ENCODE peak calls at places on chromosomes 5 and 9, in six cellular contexts. G, B, L, C, Z and E are unnamed samples.
A peak's percentile ranks its signal among the peaks of the same experiment; 100 is the strongest.

GRCh38 chr5:180084638-180085561 is 13.3 kb upstream of the RNF130 start:
- DNase-seq in G (peak; percentile 19), B (no peak), L (no peak), C (no peak), Z (peak; percentile 22), E (peak; percentile 44)

GRCh38 chr5:38638656-38639055 is 82.2 kb upstream of the LIFR start:
- DNase-seq in G (no peak), B (no peak), L (no peak), C (no peak), Z (no peak), E (no peak)

GRCh38 chr5:41883940-41884339 is 13.7 kb upstream of the OXCT1 start:
- DNase-seq in G (no peak), B (no peak), L (no peak), C (no peak), Z (no peak), E (no peak)

GRCh38 chr5:95620870-95621838 is 1.3 kb downstream of the GPR150 start:
- DNase-seq in G (peak; percentile 7), B (no peak), L (no peak), C (peak; percentile 19), Z (peak; percentile 46), E (no peak)

GRCh38 chr9:36006541-36006940 is 30.2 kb upstream of the RECK start:
- DNase-seq in G (no peak), B (no peak), L (no peak), C (no peak), Z (no peak), E (no peak)

GRCh38 chr9:97557606-97558095 is 56.2 kb downstream of the TMOD1 start:
- DNase-seq in G (no peak), B (no peak), L (peak; percentile 58), C (no peak), Z (peak; percentile 77), E (no peak)

GRCh38 chr9:29422445-29422844 is 1849.2 kb upstream of the C9orf72 start:
- DNase-seq in G (no peak), B (no peak), L (no peak), C (no peak), Z (no peak), E (no peak)

GRCh38 chr5:147391781-147392180 is 118.1 kb downstream of the DPYSL3 start:
- DNase-seq in G (peak; percentile 56), B (peak; percentile 38), L (peak; percentile 88), C (no peak), Z (peak; percentile 87), E (peak; percentile 86)

GRCh38 chr5:37323607-37324006 is 47.3 kb downstream of the NUP155 start:
- DNase-seq in G (no peak), B (no peak), L (no peak), C (no peak), Z (no peak), E (no peak)

GRCh38 chr9:109307380-109308240 is 13.2 kb downstream of the EPB41L4B start:
- DNase-seq in G (peak; percentile 48), B (no peak), L (no peak), C (no peak), Z (no peak), E (peak; percentile 28)

GRCh38 chr9:68562456-68562855 is 21.8 kb upstream of the TMEM252 start:
- DNase-seq in G (no peak), B (no peak), L (no peak), C (no peak), Z (no peak), E (no peak)

GRCh38 chr9:114287001-114287762 is 35.7 kb upstream of the ORM1 start:
- DNase-seq in G (no peak), B (no peak), L (no peak), C (no peak), Z (no peak), E (no peak)
- TF ChIP-seq CTCF in G (no peak), B (no peak), L (no peak), C (no peak), Z (no peak), E (no peak)

GRCh38 chr5:108620516-108620915 is 127.2 kb upstream of the FER start:
- DNase-seq in G (no peak), B (no peak), L (no peak), C (no peak), Z (no peak), E (no peak)

GRCh38 chr5:108629779-108630178 is 117.9 kb upstream of the FER start:
- DNase-seq in G (no peak), B (no peak), L (no peak), C (no peak), Z (no peak), E (no peak)

GRCh38 chr5:108625654-108626053 is 122.0 kb upstream of the FER start:
- DNase-seq in G (no peak), B (no peak), L (no peak), C (no peak), Z (no peak), E (no peak)

GRCh38 chr5:108619815-108620214 is 127.9 kb upstream of the FER start:
- DNase-seq in G (no peak), B (no peak), L (no peak), C (no peak), Z (no peak), E (no peak)

DNA sequence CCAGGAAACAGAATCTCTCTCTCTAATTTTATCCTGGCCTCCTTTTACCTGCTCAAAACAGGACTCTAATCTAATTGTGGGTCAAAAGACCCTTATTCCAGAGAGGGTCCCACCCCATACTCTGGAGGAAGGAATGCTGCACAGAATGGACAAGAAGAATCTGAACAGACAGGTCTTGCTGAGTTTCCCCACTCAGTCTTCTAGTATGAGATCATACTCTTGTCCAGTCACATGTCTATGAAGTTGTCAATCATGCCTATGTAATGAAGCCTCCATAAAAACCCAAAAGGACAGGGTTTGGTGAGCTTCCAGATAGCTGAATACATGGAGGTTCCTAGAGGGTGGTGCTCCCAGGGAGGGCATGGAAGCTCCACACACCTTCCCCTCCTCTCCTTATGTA is 123.9 kb upstream of the FER start:
- DNase-seq in G (no peak), B (no peak), L (no peak), C (no peak), Z (no peak), E (peak; percentile 50)
- H3K4me3 ChIP-seq in G (no peak overlapping the region), B (no peak overlapping the region), L (no peak overlapping the region), C (no peak overlapping the region), Z (no peak overlapping the region), E (no peak overlapping the region)

DNA sequence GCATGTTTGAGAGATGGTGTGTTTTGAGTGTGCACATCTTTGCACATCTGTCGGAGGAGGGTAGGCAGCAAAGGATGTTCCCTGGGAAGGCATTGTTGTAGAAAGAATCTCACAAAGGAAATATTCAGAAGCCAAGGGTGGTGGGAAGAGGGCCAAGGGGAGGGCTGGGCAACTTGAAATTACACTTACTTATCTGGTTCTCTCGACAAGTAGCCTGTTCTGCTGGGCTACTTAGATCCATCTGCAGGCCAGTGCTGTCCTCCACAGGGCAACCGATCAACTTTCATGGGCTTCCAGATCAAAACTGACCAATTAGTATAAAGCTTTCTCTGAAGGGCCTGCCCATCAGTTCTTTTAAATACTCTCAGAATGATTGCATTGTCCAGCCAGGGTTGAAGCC is 495.2 kb downstream of the GADD45G start:
- DNase-seq in G (no peak), B (no peak), L (no peak), C (no peak), Z (peak; percentile 10), E (no peak)
- TF ChIP-seq CTCF in G (no peak), B (no peak), L (no peak), C (no peak), Z (no peak), E (no peak)

GRCh38 chr9:129994947-129995346 is 48.0 kb downstream of the FNBP1 start:
- DNase-seq in G (no peak), B (no peak), L (no peak), C (no peak), Z (no peak), E (no peak)
- H3K4me3 ChIP-seq in G (no peak overlapping the region), B (no peak overlapping the region), L (no peak overlapping the region), C (no peak overlapping the region), Z (no peak overlapping the region), E (no peak overlapping the region)

DNA sequence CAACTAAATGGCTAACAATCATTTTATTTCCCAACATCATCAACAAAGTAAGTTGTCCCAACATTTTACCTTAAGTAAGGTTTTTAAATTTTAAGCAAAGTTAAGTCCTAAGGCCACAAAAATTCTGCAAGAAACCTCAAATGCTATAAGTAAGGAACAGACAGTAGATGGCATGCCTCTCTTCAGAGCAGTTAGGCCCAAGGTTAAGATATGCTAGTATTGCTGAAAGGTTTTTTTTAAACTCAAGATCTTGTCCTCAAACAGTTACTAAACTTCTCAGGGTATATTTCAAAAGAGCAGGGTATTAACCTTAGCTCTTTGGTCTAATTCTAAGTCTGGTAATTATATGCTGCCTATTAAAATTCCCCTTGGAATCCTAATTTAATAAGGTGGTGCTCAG is 35.1 kb downstream of the PJA2 start:
- DNase-seq in G (no peak), B (no peak), L (no peak), C (no peak), Z (peak; percentile 12), E (no peak)
- TF ChIP-seq CTCF in G (no peak), B (no peak), L (peak; percentile 15), C (no peak), Z (no peak), E (no peak)

GRCh38 chr5:132775439-132776076 is 1.5 kb downstream of the SEPTIN8 start:
- DNase-seq in G (no peak), B (no peak), L (no peak), C (no peak), Z (no peak), E (no peak)
- H3K4me3 ChIP-seq in G (peak overlapping the region; percentile 83), B (peak overlapping the region; percentile 71), L (peak overlapping the region; percentile 72), C (no peak overlapping the region), Z (peak overlapping the region; percentile 74), E (peak overlapping the region; percentile 66)

DNA sequence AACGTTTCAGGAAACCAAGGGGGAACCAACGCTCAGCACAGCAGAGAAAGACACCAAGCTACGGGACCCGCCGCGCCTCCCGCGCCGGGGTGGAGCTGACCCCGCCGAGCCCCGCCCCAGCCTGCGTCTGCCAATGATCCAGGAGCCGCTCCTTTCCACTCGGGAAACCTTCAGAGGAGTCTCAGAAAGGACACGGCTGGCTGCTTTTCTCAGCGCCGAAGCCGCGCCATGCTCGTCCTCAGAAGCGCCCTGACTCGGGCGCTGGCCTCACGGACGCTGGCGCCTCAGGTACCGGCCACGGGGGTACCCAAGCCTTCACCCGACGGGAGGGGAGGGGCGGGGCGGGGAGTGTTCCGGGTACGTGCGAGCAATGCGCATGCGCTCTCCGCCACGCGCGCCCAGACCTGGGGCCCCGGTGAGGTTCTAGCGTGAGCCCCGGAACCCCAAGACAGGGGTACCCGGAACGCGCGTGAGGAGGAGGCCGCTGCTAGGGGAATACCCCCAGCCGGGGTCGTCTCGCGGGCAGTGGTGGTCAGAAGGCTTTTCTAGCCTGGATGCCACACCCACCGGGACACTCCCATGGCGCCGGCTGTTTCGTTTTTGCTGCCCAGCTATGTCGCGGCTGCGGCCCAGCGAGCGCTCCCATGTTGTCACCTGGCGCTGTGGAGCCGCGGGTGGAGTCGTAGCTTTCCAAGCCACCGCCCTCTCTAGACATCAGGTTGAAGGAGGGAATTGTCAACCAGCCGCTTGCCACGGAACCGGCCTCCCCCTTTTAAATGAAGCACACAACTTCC is at the start of gene NIPSNAP3A:
- DNase-seq in G (peak; percentile 81), B (peak; percentile 41), L (peak; percentile 67), C (peak; percentile 80), Z (peak; percentile 78), E (peak; percentile 57)
- TF ChIP-seq CTCF in G (no peak), B (no peak), L (no peak), C (no peak), Z (no peak), E (no peak)